ENCODE peak calls at places on chromosomes 11 and 22, in nine cellular contexts. H is stomach; K is GM18507; Y is T-helper 9 cell; N is activated CD4-positive, alpha-beta T cell treated with anti-CD3 and anti-CD28 coated beads for 48 hours; M is mesothelial cell of epicardium; F is hippocampal formation; L is spleen; T is progenitor cell of endocrine pancreas. U is an unnamed sample.

GRCh38 chr22:27718186-27719032 is 83.1 kb downstream of the MN1 start:
- DNase-seq in F (no peak), T (no peak), K (no peak), Y (no peak), L (peak; percentile 58), M (peak; percentile 46), H (peak; percentile 33), N (no peak), U (peak; percentile 84)

GRCh38 chr11:119696378-119697157 is 32.4 kb downstream of the NECTIN1 start:
- DNase-seq in H (no peak), M (no peak), N (no peak), Y (no peak), F (no peak), T (no peak), K (no peak), L (no peak), U (no peak)

GRCh38 chr22:19805821-19806212 is 45.2 kb downstream of the TBX1 start:
- DNase-seq in F (no peak), Y (no peak), H (no peak), N (no peak), L (peak; percentile 70), T (no peak), M (no peak), K (no peak), U (no peak)

GRCh38 chr11:63985812-63986155 is 454 bp upstream of the OTUB1 start:
- DNase-seq in T (no peak), N (peak; percentile 84), L (peak; percentile 94), M (no peak), H (no peak), Y (peak; percentile 55), F (peak; percentile 42), K (no peak), U (no peak)

GRCh38 chr22:23386245-23386631 is 193.9 kb downstream of the IGLL1 start:
- DNase-seq in Y (no peak), M (no peak), K (no peak), N (no peak), F (no peak), H (no peak), L (no peak), T (no peak), U (no peak)

GRCh38 chr22:50264946-50265669 is 3.6 kb upstream of the MAPK12 start:
- DNase-seq in M (no peak), F (no peak), N (no peak), T (no peak), L (no peak), K (no peak), Y (no peak), H (no peak), U (no peak)

GRCh38 chr22:39967996-39968968 is 8.1 kb downstream of the TMA7B start:
- DNase-seq in Y (no peak), T (no peak), F (no peak), M (no peak), K (no peak), L (no peak), H (no peak), N (no peak), U (no peak)

GRCh38 chr11:12508151-12508740 is 130.9 kb downstream of the PARVA start:
- DNase-seq in Y (no peak), T (no peak), K (no peak), F (no peak), H (no peak), L (no peak), N (no peak), M (no peak), U (peak; percentile 74)

GRCh38 chr22:24583221-24583971 is 9.5 kb downstream of the LRRC75B start:
- DNase-seq in F (no peak), T (no peak), L (peak; percentile 64), M (no peak), N (no peak), Y (no peak), H (no peak), K (no peak), U (no peak)

GRCh38 chr11:77093987-77094840 is 8.4 kb upstream of the OMP start:
- DNase-seq in H (no peak), T (no peak), M (no peak), Y (no peak), F (no peak), N (no peak), K (no peak), L (peak; percentile 58), U (no peak)

GRCh38 chr11:134510641-134511040 is 98.6 kb upstream of the B3GAT1 start:
- DNase-seq in T (no peak), F (no peak), M (no peak), K (no peak), N (no peak), Y (no peak), L (no peak), H (peak; percentile 24), U (no peak)

GRCh38 chr11:126434950-126435335 is 79.5 kb downstream of the ST3GAL4 start:
- DNase-seq in K (no peak), M (no peak), F (no peak), L (no peak), N (no peak), H (no peak), T (no peak), Y (no peak), U (no peak)

GRCh38 chr11:101523193-101523592 is 60.6 kb downstream of the TRPC6 start:
- DNase-seq in L (no peak), T (no peak), Y (no peak), H (no peak), F (no peak), N (no peak), M (no peak), K (no peak), U (no peak)

U was measured in HFF-Myc.